ENCODE peak calls at places on chromosome 5, in four cellular contexts. D is esophagus squamous epithelium; O is CD4-positive, alpha-beta T cell; Q is GM06990. E is an unnamed sample.

GRCh38 chr5:177458912-177459350 is 12.3 kb downstream of the PRR7 start:
- DNase-seq in D (no peak), O (no peak), Q (no peak), E (no peak)

GRCh38 chr5:3349704-3350565 is 245.7 kb upstream of the IRX1 start:
- DNase-seq in D (no peak), O (no peak), Q (no peak), E (no peak)

GRCh38 chr5:156411-157072 is 34.8 kb upstream of the LRRC14B start:
- DNase-seq in D (no peak), O (no peak), Q (no peak), E (no peak)

GRCh38 chr5:68279960-68280359 is 64.4 kb downstream of the PIK3R1 start:
- DNase-seq in D (no peak), O (no peak), Q (no peak), E (peak; percentile 83)

GRCh38 chr5:102794677-102795331 is 39.7 kb downstream of the PAM start:
- DNase-seq in D (no peak), O (no peak), Q (no peak), E (no peak)

GRCh38 chr5:175873090-175873454 is 1.7 kb downstream of the CPLX2 start:
- DNase-seq in D (no peak), O (no peak), Q (no peak), E (no peak)

GRCh38 chr5:141872496-141873356 is 5.5 kb downstream of the PCDH1 start:
- DNase-seq in D (no peak), O (peak; percentile 7), Q (no peak), E (no peak)

GRCh38 chr5:3657364-3658003 is 61.9 kb downstream of the IRX1 start:
- DNase-seq in D (no peak), O (no peak), Q (no peak), E (no peak)

GRCh38 chr5:78542321-78542840 is 106.2 kb downstream of the LHFPL2 start:
- DNase-seq in D (no peak), O (no peak), Q (no peak), E (no peak)

GRCh38 chr5:142182840-142183239 is 74.3 kb downstream of the NDFIP1 start:
- DNase-seq in D (no peak), O (no peak), Q (no peak), E (no peak)

GRCh38 chr5:175718401-175719108 is 60.7 kb downstream of the HRH2 start:
- DNase-seq in D (no peak), O (peak; percentile 70), Q (no peak), E (no peak)

GRCh38 chr5:118703241-118703640 is 285.1 kb downstream of the DTWD2 start:
- DNase-seq in D (no peak), O (no peak), Q (no peak), E (no peak)

GRCh38 chr5:9094582-9094981 is 451.3 kb downstream of the SEMA5A start:
- DNase-seq in D (no peak), O (no peak), Q (no peak), E (no peak)

GRCh38 chr5:60700347-60700815 is 415 bp upstream of the DEPDC1B start:
- DNase-seq in D (no peak), O (no peak), Q (no peak), E (no peak)

GRCh38 chr5:150486402-150487198 is 21.3 kb upstream of the NDST1 start:
- DNase-seq in D (no peak), O (peak; percentile 51), Q (peak; percentile 75), E (peak; percentile 13)

GRCh38 chr5:143401846-143402463 is 1.5 kb downstream of the NR3C1 start:
- DNase-seq in D (no peak), O (no peak), Q (no peak), E (peak; percentile 23)

GRCh38 chr5:111859031-111859430 is 102.0 kb upstream of the NREP start:
- DNase-seq in D (no peak), O (no peak), Q (no peak), E (no peak)

GRCh38 chr5:4095918-4096630 is 500.4 kb downstream of the IRX1 start:
- DNase-seq in D (no peak), O (no peak), Q (no peak), E (no peak)

GRCh38 chr5:142696379-142696778 is 10.5 kb upstream of the FGF1 start:
- DNase-seq in D (no peak), O (no peak), Q (no peak), E (no peak)

GRCh38 chr5:15614679-15615078 is 114.7 kb downstream of the FBXL7 start:
- DNase-seq in D (no peak), O (no peak), Q (no peak), E (no peak)

GRCh38 chr5:15612915-15613635 is 113.1 kb downstream of the FBXL7 start:
- DNase-seq in D (no peak), O (no peak), Q (no peak), E (no peak)

GRCh38 chr5:15609076-15609725 is 109.2 kb downstream of the FBXL7 start:
- DNase-seq in D (no peak), O (no peak), Q (no peak), E (no peak)

GRCh38 chr5:15610216-15610615 is 110.2 kb downstream of the FBXL7 start:
- DNase-seq in D (no peak), O (no peak), Q (no peak), E (no peak)

GRCh38 chr5:15611008-15611407 is 111.0 kb downstream of the FBXL7 start:
- DNase-seq in D (no peak), O (no peak), Q (no peak), E (no peak)
- H3K27me3 ChIP-seq in D (no peaks in the 10 kb centered on the region), O (no peaks in the 10 kb centered on the region), Q (no peaks in the 10 kb centered on the region), E (no peaks in the 10 kb centered on the region)

GRCh38 chr5:125301704-125302103 is 555.3 kb upstream of the ZNF608 start:
- DNase-seq in D (no peak), O (no peak), Q (no peak), E (no peak)

GRCh38 chr5:125311743-125312142 is 565.3 kb upstream of the ZNF608 start:
- DNase-seq in D (no peak), O (no peak), Q (no peak), E (no peak)

GRCh38 chr5:125310749-125311148 is 564.3 kb upstream of the ZNF608 start:
- DNase-seq in D (no peak), O (no peak), Q (no peak), E (no peak)

GRCh38 chr5:125302577-125302976 is 556.1 kb upstream of the ZNF608 start:
- DNase-seq in D (no peak), O (no peak), Q (no peak), E (no peak)

GRCh38 chr5:125306741-125307140 is 560.3 kb upstream of the ZNF608 start:
- DNase-seq in D (no peak), O (no peak), Q (no peak), E (no peak)
- H3K27me3 ChIP-seq in D (no peaks in the 10 kb centered on the region), O (no peaks in the 10 kb centered on the region), Q (no peaks in the 10 kb centered on the region), E (no peaks in the 10 kb centered on the region)

GRCh38 chr5:179180061-179180460 is 119.9 kb downstream of the ZNF354C start:
- DNase-seq in D (no peak), O (no peak), Q (no peak), E (no peak)

GRCh38 chr5:179182601-179183000 is 122.4 kb downstream of the ZNF354C start:
- DNase-seq in D (no peak), O (no peak), Q (no peak), E (no peak)

GRCh38 chr5:179180921-179181645 is 120.9 kb downstream of the ZNF354C start:
- DNase-seq in D (no peak), O (no peak), Q (no peak), E (no peak)

GRCh38 chr5:179183481-179183880 is 123.3 kb downstream of the ZNF354C start:
- DNase-seq in D (no peak), O (no peak), Q (no peak), E (no peak)

DNA sequence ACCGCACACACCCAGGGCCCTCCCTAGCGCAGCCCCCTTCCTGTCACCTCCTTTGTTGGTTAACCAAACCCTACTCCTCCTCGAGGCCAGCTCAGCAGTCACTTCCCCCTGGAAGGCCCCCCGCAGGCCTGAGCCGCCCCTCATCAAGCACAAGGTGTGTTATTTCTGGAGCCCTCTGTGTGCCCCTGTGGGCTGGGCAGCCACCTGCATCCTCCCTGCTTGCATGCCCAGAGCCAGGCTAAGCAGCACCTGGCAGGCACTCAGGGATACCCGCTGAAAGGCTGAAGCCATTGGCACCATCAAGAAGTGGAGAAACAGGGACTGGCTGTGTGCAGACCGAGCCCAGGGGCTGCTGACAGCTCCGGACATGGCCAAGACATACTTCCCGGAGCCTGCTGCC is 121.8 kb downstream of the ZNF354C start:
- DNase-seq in D (no peak), O (no peak), Q (no peak), E (no peak)
- H3K27me3 ChIP-seq in D (no peaks in the 10 kb centered on the region), O (peaks cover 25% of the 10 kb centered on the region), Q (no peaks in the 10 kb centered on the region), E (peaks cover 3% of the 10 kb centered on the region)

GRCh38 chr5:6581559-6582426 is 51.1 kb downstream of the NSUN2 start:
- DNase-seq in D (no peak), O (no peak), Q (no peak), E (no peak)
- H3K27me3 ChIP-seq in D (peaks cover 3% of the 10 kb centered on the region), O (peaks cover 46% of the 10 kb centered on the region), Q (no peaks in the 10 kb centered on the region), E (peaks cover 12% of the 10 kb centered on the region)

GRCh38 chr5:67045816-67046740 is 150.5 kb downstream of the CD180 start:
- DNase-seq in D (no peak), O (no peak), Q (no peak), E (no peak)
- H3K27me3 ChIP-seq in D (no peaks in the 10 kb centered on the region), O (no peaks in the 10 kb centered on the region), Q (no peaks in the 10 kb centered on the region), E (no peaks in the 10 kb centered on the region)

GRCh38 chr5:38803246-38803645 is 42.6 kb upstream of the OSMR start:
- DNase-seq in D (no peak), O (no peak), Q (no peak), E (no peak)
- H3K27me3 ChIP-seq in D (no peaks in the 10 kb centered on the region), O (peaks cover 9% of the 10 kb centered on the region), Q (no peaks in the 10 kb centered on the region), E (no peaks in the 10 kb centered on the region)

GRCh38 chr5:33275391-33275790 is 165.4 kb upstream of the TARS1 start:
- DNase-seq in D (no peak), O (no peak), Q (no peak), E (no peak)

GRCh38 chr5:33272288-33272687 is 168.5 kb upstream of the TARS1 start:
- DNase-seq in D (no peak), O (no peak), Q (no peak), E (no peak)

GRCh38 chr5:33273985-33274384 is 166.8 kb upstream of the TARS1 start:
- DNase-seq in D (no peak), O (no peak), Q (no peak), E (no peak)

GRCh38 chr5:33270671-33271070 is 170.1 kb upstream of the TARS1 start:
- DNase-seq in D (no peak), O (no peak), Q (no peak), E (no peak)

GRCh38 chr5:33271606-33272005 is 169.2 kb upstream of the TARS1 start:
- DNase-seq in D (no peak), O (no peak), Q (no peak), E (no peak)
- H3K27me3 ChIP-seq in D (no peaks in the 10 kb centered on the region), O (no peaks in the 10 kb centered on the region), Q (no peaks in the 10 kb centered on the region), E (no peaks in the 10 kb centered on the region)

E was measured in CD8-positive, alpha-beta memory T cell.